ENCODE peak calls at places on chromosomes 13 and 19, in seven cellular contexts. N, Z, C, H, O, A and Y are unnamed samples.

GRCh38 chr13:36858285-36858684 is 39.3 kb downstream of the RFXAP start:
- DNase-seq in A (no peak), O (no peak), N (peak; percentile 45), C (no peak), Z (no peak), H (peak; percentile 12), Y (no peak)

GRCh38 chr19:17149393-17150135 is 65.6 kb upstream of the USE1 start:
- DNase-seq in N (no peak), Z (no peak), H (no peak), C (no peak), A (no peak), O (no peak), Y (no peak)

GRCh38 chr13:52793507-52793906 is 53.9 kb upstream of the CNMD start:
- DNase-seq in O (no peak), A (no peak), C (no peak), N (no peak), H (no peak), Z (no peak), Y (no peak)

GRCh38 chr13:42137856-42138537 is 89.5 kb downstream of the DGKH start:
- DNase-seq in H (no peak), A (no peak), O (no peak), Z (no peak), N (no peak), C (no peak), Y (no peak)

GRCh38 chr19:7506385-7507328 is 9.2 kb upstream of the ZNF358 start:
- DNase-seq in A (peak; percentile 93), Z (peak; percentile 80), N (peak; percentile 98), C (peak; percentile 93), H (peak; percentile 94), O (peak; percentile 100), Y (no peak)

GRCh38 chr19:42198676-42199439 is 18.6 kb downstream of the DEDD2 start:
- DNase-seq in H (no peak), Z (no peak), C (no peak), N (no peak), O (no peak), A (no peak), Y (no peak)

GRCh38 chr13:37403776-37404497 is 194.6 kb downstream of the POSTN start:
- DNase-seq in O (no peak), H (no peak), C (no peak), N (no peak), A (no peak), Z (no peak), Y (no peak)

GRCh38 chr19:13164370-13165090 is 14.3 kb downstream of the IER2 start:
- DNase-seq in Z (peak; percentile 79), H (no peak), N (peak; percentile 92), A (peak; percentile 72), O (peak; percentile 61), C (peak; percentile 62), Y (no peak)

GRCh38 chr13:111413407-111414187 is 93.2 kb downstream of the TEX29 start:
- DNase-seq in H (no peak), A (no peak), Z (no peak), O (no peak), N (no peak), C (no peak), Y (no peak)

GRCh38 chr19:46211201-46211881 is 18.2 kb upstream of the IGFL1 start:
- DNase-seq in C (no peak), H (no peak), O (no peak), A (peak; percentile 53), N (peak; percentile 99), Z (no peak), Y (no peak)

GRCh38 chr19:58474291-58474996 is 1.7 kb upstream of the ZNF446 start:
- DNase-seq in Z (no peak), O (no peak), H (no peak), C (no peak), A (no peak), N (no peak), Y (no peak)

GRCh38 chr19:47405854-47406417 is 13.4 kb downstream of the MEIS3 start:
- DNase-seq in C (no peak), N (no peak), H (no peak), Z (no peak), O (no peak), A (no peak), Y (no peak)

GRCh38 chr19:30158893-30159245 is 213.3 kb upstream of the ZNF536 start:
- DNase-seq in N (no peak), H (no peak), A (no peak), C (no peak), Z (no peak), O (no peak), Y (no peak)

GRCh38 chr13:113567681-113568080 is 16.9 kb upstream of the TFDP1 start:
- DNase-seq in H (no peak), C (no peak), O (no peak), Z (no peak), A (peak; percentile 5), N (no peak), Y (peak; percentile 50)

GRCh38 chr19:9014809-9015208 is 4.6 kb upstream of the MUC16 start:
- DNase-seq in H (no peak), N (no peak), A (no peak), Z (no peak), O (no peak), C (no peak), Y (no peak)

GRCh38 chr19:39342647-39343305 is 555 bp downstream of the SAMD4B start:
- DNase-seq in C (peak; percentile 45), A (peak; percentile 39), O (peak; percentile 51), N (no peak), Z (peak; percentile 28), H (no peak), Y (no peak)

GRCh38 chr13:25945596-25945995 is 106.2 kb downstream of the SHISA2 start:
- DNase-seq in O (no peak), H (no peak), N (no peak), A (no peak), C (no peak), Z (no peak), Y (no peak)

GRCh38 chr19:28406237-28406596 is 806.7 kb downstream of the UQCRFS1 start:
- DNase-seq in C (no peak), Z (no peak), H (no peak), N (no peak), A (no peak), O (no peak), Y (no peak)

GRCh38 chr13:107964356-107964755 is 251.0 kb downstream of the LIG4 start:
- DNase-seq in Z (no peak), C (no peak), N (no peak), H (no peak), O (no peak), A (no peak), Y (no peak)

GRCh38 chr19:15609261-15609660 is 5.8 kb upstream of the CYP4F8 start:
- DNase-seq in Z (no peak), A (peak; percentile 5), O (no peak), H (no peak), C (no peak), N (no peak), Y (no peak)

GRCh38 chr13:27141746-27142145 is 29.9 kb downstream of the USP12 start:
- DNase-seq in C (no peak), N (no peak), A (no peak), H (no peak), Z (no peak), O (no peak), Y (no peak)

DNA sequence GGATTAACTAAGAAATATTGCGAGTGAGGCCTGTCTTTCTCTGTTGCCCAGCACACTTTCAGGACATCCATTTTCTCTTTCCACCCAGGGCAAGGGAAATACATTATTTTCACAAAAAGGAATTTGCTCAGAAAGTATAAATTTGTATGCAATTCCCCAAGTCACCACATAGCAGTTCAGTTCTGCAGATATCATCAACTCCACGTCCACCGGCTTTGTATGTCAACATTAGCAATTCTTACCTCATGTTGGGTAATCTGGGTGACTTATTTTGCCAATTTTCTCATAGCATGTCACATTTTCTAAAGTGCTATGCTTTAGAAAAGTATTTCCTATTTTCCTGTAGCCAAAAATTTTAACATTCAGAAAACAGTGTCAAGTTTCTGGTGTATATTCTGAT is 501.8 kb downstream of the EFNB2 start:
- DNase-seq in H (no peak), C (no peak), N (peak; percentile 47), A (no peak), O (no peak), Z (no peak), Y (no peak)
- TF ChIP-seq CTCF in H (no peak), C (no peak), N (peak; percentile 34), A (no peak), O (no peak), Z (no peak), Y (no peak)

GRCh38 chr19:4358709-4359626 is 15.6 kb downstream of the MPND start:
- DNase-seq in N (no peak), Z (no peak), O (no peak), H (no peak), C (no peak), A (no peak), Y (no peak)

GRCh38 chr19:4361152-4362037 is 18.0 kb downstream of the MPND start:
- DNase-seq in N (no peak), A (no peak), Z (no peak), O (peak; percentile 71), C (no peak), H (no peak), Y (no peak)

GRCh38 chr19:4360641-4361151 is 17.3 kb downstream of the MPND start:
- DNase-seq in A (no peak), H (no peak), O (peak; percentile 81), C (no peak), N (no peak), Z (no peak), Y (no peak)

GRCh38 chr19:4359627-4360000 is 16.3 kb downstream of the MPND start:
- DNase-seq in A (no peak), H (no peak), O (peak; percentile 17), C (no peak), N (no peak), Z (no peak), Y (no peak)

GRCh38 chr19:4360081-4360569 is 16.8 kb downstream of the MPND start:
- DNase-seq in H (no peak), O (no peak), Z (no peak), C (no peak), A (no peak), N (no peak), Y (no peak)
- H3K36me3 ChIP-seq in H (no peaks in the 10 kb centered on the region), O (no peaks in the 10 kb centered on the region), Z (peaks cover 11% of the 10 kb centered on the region), C (peaks cover 30% of the 10 kb centered on the region), A (peaks cover 9% of the 10 kb centered on the region), N (no peaks in the 10 kb centered on the region), Y (peaks cover 64% of the 10 kb centered on the region)

GRCh38 chr19:49019242-49019932 is 2.5 kb upstream of the LHB start:
- DNase-seq in O (peak; percentile 75), C (peak; percentile 92), A (peak; percentile 70), N (peak; percentile 64), Z (peak; percentile 69), H (no peak), Y (no peak)
- TF ChIP-seq CTCF in O (no peak), C (no peak), A (no peak), N (no peak), Z (no peak), H (no peak), Y (no peak)

GRCh38 chr19:50480281-50481111 is 3.8 kb upstream of the GARIN5A start:
- DNase-seq in C (no peak), O (no peak), A (no peak), N (no peak), Z (no peak), H (no peak), Y (no peak)

GRCh38 chr19:50479761-50480251 is 3.2 kb upstream of the GARIN5A start:
- DNase-seq in Z (no peak), C (no peak), O (no peak), A (no peak), N (no peak), H (no peak), Y (no peak)

GRCh38 chr19:50476943-50477264 is 256 bp upstream of the GARIN5A start:
- DNase-seq in C (no peak), H (no peak), N (no peak), O (no peak), Z (no peak), A (no peak), Y (no peak)

GRCh38 chr19:50477751-50478515 is 1.3 kb upstream of the GARIN5A start:
- DNase-seq in A (no peak), H (no peak), Z (no peak), C (no peak), O (no peak), N (no peak), Y (no peak)

GRCh38 chr19:50478901-50479715 is 2.5 kb upstream of the GARIN5A start:
- DNase-seq in O (no peak), A (no peak), C (no peak), Z (no peak), H (no peak), N (no peak), Y (no peak)
- H3K36me3 ChIP-seq in O (no peaks in the 10 kb centered on the region), A (no peaks in the 10 kb centered on the region), C (peaks cover 25% of the 10 kb centered on the region), Z (no peaks in the 10 kb centered on the region), H (no peaks in the 10 kb centered on the region), N (peaks cover 5% of the 10 kb centered on the region), Y (peaks cover 22% of the 10 kb centered on the region)